ENCODE peak calls at places on chromosomes 6 and 20, in four cellular contexts. T, N, C and M are unnamed samples.

GRCh38 chr6:6008648-6009421 is 2.1 kb upstream of the NRN1 start:
- DNase-seq in T (peak), N (peak), C (peak), M (peak)

GRCh38 chr20:41329435-41330342 is 10.9 kb upstream of the LPIN3 start:
- DNase-seq in T (peak), N (peak), C (no peak), M (peak)

GRCh38 chr20:13694420-13695150 is 55.9 kb upstream of the TASP1 start:
- DNase-seq in T (no peak), N (no peak), C (no peak), M (no peak)

GRCh38 chr6:34358389-34358906 is 34.0 kb downstream of the NUDT3 start:
- DNase-seq in T (no peak), N (no peak), C (peak), M (no peak)

GRCh38 chr20:34042286-34042685 is 48.6 kb downstream of the RALY start:
- DNase-seq in T (no peak), N (peak), C (peak), M (no peak)

GRCh38 chr20:48742912-48743680 is 84.7 kb downstream of the PREX1 start:
- DNase-seq in T (no peak), N (no peak), C (no peak), M (no peak)

GRCh38 chr20:31815408-31816188 is 3.6 kb upstream of the MYLK2 start:
- DNase-seq in T (no peak), N (peak), C (peak), M (no peak)

GRCh38 chr6:69584536-69584912 is 212.3 kb downstream of the LMBRD1 start:
- DNase-seq in T (no peak), N (no peak), C (no peak), M (no peak)

GRCh38 chr6:119979862-119980261 is 630.3 kb upstream of the MAN1A1 start:
- DNase-seq in T (peak), N (no peak), C (peak), M (no peak)

GRCh38 chr6:147000545-147001488 is 203.4 kb upstream of the STXBP5 start:
- DNase-seq in T (no peak), N (no peak), C (no peak), M (no peak)

GRCh38 chr6:108801331-108801730 is 46.9 kb upstream of the ARMC2 start:
- DNase-seq in T (no peak), N (no peak), C (no peak), M (no peak)

GRCh38 chr6:44593539-44593944 is 206.0 kb downstream of the CDC5L start:
- DNase-seq in T (peak), N (no peak), C (peak), M (no peak)

GRCh38 chr6:144330588-144330987 is 45.5 kb downstream of the UTRN start:
- DNase-seq in T (peak), N (no peak), C (no peak), M (peak)

GRCh38 chr6:110345025-110345424 is 13.1 kb downstream of the METTL24 start:
- DNase-seq in T (no peak), N (no peak), C (no peak), M (no peak)

GRCh38 chr20:278607-279571 is 11.7 kb downstream of the C20orf96 start:
- DNase-seq in T (no peak), N (peak), C (no peak), M (no peak)

GRCh38 chr20:277496-277781 is 13.1 kb downstream of the C20orf96 start:
- DNase-seq in T (no peak), N (no peak), C (no peak), M (no peak)

GRCh38 chr20:275791-276190 is 14.8 kb downstream of the C20orf96 start:
- DNase-seq in T (no peak), N (no peak), C (no peak), M (no peak)

GRCh38 chr20:276620-277495 is 13.7 kb downstream of the C20orf96 start:
- DNase-seq in T (no peak), N (no peak), C (no peak), M (no peak)

GRCh38 chr20:278181-278580 is 12.4 kb downstream of the C20orf96 start:
- DNase-seq in T (no peak), N (no peak), C (no peak), M (no peak)
- H3K4me3 ChIP-seq in T (no peak), N (no peak), C (no peak), M (no peak)

GRCh38 chr6:67974931-67975330 is 660.2 kb upstream of the ADGRB3 start:
- DNase-seq in T (no peak), N (no peak), C (no peak), M (no peak)
- TF ChIP-seq CTCF in T (no peak), N (no peak), C (no peak), M (no peak)

GRCh38 chr20:20641783-20642182 is 70.7 kb downstream of the RALGAPA2 start:
- DNase-seq in T (no peak), N (no peak), C (no peak), M (no peak)

GRCh38 chr20:20638877-20639276 is 73.6 kb downstream of the RALGAPA2 start:
- DNase-seq in T (no peak), N (no peak), C (no peak), M (no peak)

GRCh38 chr20:20632644-20633043 is 79.8 kb downstream of the RALGAPA2 start:
- DNase-seq in T (no peak), N (no peak), C (no peak), M (no peak)

GRCh38 chr20:20635006-20635405 is 77.4 kb downstream of the RALGAPA2 start:
- DNase-seq in T (no peak), N (no peak), C (no peak), M (no peak)

DNA sequence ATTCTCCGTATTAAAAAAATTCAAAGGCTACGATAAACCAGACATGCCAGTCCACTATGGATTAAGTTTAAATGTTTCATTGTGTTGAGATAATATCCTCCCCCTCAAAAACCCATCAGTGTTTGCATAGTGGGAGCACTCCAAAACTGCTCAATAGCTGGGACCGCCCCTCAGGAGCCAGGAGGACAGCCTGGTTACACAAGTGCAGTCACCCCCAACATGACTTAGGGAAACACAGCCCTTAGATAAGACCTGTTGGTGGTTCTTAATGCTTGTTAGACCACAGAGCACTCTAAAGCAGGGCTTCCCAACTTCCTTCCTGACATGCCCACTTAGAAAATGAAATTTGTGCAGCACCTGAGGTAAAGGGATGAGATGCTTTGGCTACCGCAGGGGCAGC is 74.4 kb downstream of the RALGAPA2 start:
- DNase-seq in T (no peak), N (no peak), C (no peak), M (no peak)
- H3K4me3 ChIP-seq in T (no peak), N (no peak), C (no peak), M (no peak)

GRCh38 chr6:129673758-129674157 is 36.2 kb downstream of the ARHGAP18 start:
- DNase-seq in T (no peak), N (no peak), C (no peak), M (no peak)

GRCh38 chr6:129672345-129672691 is 37.7 kb downstream of the ARHGAP18 start:
- DNase-seq in T (no peak), N (no peak), C (no peak), M (no peak)

GRCh38 chr6:129672883-129673631 is 36.9 kb downstream of the ARHGAP18 start:
- DNase-seq in T (peak), N (no peak), C (no peak), M (no peak)

GRCh38 chr6:129670634-129671033 is 39.3 kb downstream of the ARHGAP18 start:
- DNase-seq in T (no peak), N (no peak), C (no peak), M (no peak)

DNA sequence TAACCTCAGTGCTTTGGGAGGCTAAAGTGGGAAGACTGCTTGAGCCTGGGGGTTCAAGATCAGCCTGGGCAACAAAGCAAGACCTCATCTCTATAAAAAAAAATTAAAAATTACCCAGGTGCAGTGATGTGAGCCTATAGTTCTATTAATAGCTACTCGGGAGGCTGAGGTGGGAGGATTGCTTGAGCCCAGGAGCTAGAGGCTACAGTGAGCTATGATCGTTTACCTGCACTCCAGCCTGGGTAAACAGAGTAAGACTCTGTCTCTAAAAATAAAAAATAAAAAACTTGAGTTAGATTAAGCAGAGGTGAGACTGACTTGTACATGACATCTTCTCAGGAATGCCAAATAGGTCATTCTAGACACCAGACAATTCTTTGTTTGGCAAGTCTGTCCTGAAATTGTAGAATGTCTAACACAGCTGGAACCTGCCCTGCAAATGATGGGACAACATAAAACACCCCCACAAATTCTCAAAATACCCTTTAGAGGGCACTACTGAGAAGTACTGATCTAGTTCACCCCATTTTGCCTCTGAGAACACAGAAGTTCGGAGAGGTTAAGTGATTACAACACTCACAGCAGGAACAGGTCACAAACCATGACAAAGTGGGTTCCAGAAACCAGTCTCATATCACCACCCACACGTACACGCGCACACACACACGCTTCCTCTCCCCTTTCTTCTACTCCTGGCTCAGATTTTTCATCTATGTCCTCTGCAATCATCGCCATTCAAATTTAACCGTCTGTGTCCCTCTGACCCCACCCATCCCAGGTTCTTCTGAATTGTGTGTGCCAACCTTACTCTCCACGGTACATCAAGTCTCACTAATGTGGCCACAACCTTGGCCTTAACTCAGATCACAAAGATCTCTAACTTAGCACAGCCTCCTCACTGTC is 38.3 kb downstream of the ARHGAP18 start:
- DNase-seq in T (no peak), N (no peak), C (no peak), M (no peak)
- TF ChIP-seq CTCF in T (peak), N (no peak), C (peak), M (no peak)

GRCh38 chr6:30931272-30931671 is 698 bp downstream of the SFTA2 start:
- DNase-seq in T (no peak), N (no peak), C (no peak), M (no peak)
- H3K4me3 ChIP-seq in T (no peak), N (no peak), C (no peak), M (peak)